ENCODE peak calls at places on chromosomes 12 and 14, in four cellular contexts. Q is fibroblast of lung, D is IMR-90, K is psoas muscle. V is an unnamed sample.

GRCh38 chr14:34266344-34266743 is 195.7 kb downstream of the SPTSSA start:
- DNase-seq in Q (no peak), D (no peak), K (no peak), V (no peak)

GRCh38 chr12:52231305-52232232 is 1.5 kb upstream of the KRT7 start:
- DNase-seq in Q (no peak), D (no peak), K (no peak), V (no peak)

GRCh38 chr12:76738824-76739579 is 24.9 kb upstream of the ZDHHC17 start:
- DNase-seq in Q (no peak), D (no peak), K (no peak), V (no peak)

GRCh38 chr12:52172956-52173355 is 18.9 kb downstream of the KRT80 start:
- DNase-seq in Q (no peak), D (no peak), K (no peak), V (no peak)

GRCh38 chr12:15209782-15210181 is 11.4 kb downstream of the RERG start:
- DNase-seq in Q (peak), D (peak), K (no peak), V (no peak)

GRCh38 chr14:94174622-94175402 is 690 bp downstream of the PPP4R4 start:
- DNase-seq in Q (no peak), D (no peak), K (peak), V (no peak)

GRCh38 chr14:81516941-81517797 is 16.5 kb downstream of the SEL1L start:
- DNase-seq in Q (peak), D (peak), K (no peak), V (no peak)

GRCh38 chr12:68368332-68368731 is 36.2 kb upstream of the MDM1 start:
- DNase-seq in Q (no peak), D (no peak), K (no peak), V (peak)

GRCh38 chr12:76080017-76080728 is 4.3 kb downstream of the NAP1L1 start:
- DNase-seq in Q (peak), D (peak), K (no peak), V (no peak)

GRCh38 chr14:94586635-94587034 is 5.4 kb downstream of the SERPINA5 start:
- DNase-seq in Q (no peak), D (no peak), K (no peak), V (no peak)

GRCh38 chr12:21451529-21451928 is 14.1 kb downstream of the PYROXD1 start:
- DNase-seq in Q (peak), D (peak), K (no peak), V (no peak)

GRCh38 chr12:87679262-87679661 is 349.9 kb downstream of the C12orf50 start:
- DNase-seq in Q (no peak), D (peak), K (no peak), V (no peak)

GRCh38 chr12:4228122-4228580 is 45.4 kb upstream of the CCND2 start:
- DNase-seq in Q (no peak), D (no peak), K (no peak), V (no peak)

GRCh38 chr14:23123419-23123818 is 4.4 kb upstream of the CEBPE start:
- DNase-seq in Q (no peak), D (no peak), K (peak), V (no peak)

GRCh38 chr14:34027130-34027989 is 76.5 kb upstream of the EGLN3 start:
- DNase-seq in Q (no peak), D (no peak), K (no peak), V (no peak)

GRCh38 chr12:57208116-57208945 is 8.3 kb upstream of the NXPH4 start:
- DNase-seq in Q (no peak), D (no peak), K (no peak), V (no peak)

GRCh38 chr12:93722757-93723567 is 45.8 kb downstream of the CRADD start:
- DNase-seq in Q (peak), D (no peak), K (no peak), V (no peak)

GRCh38 chr14:102939329-102939728 is 16.9 kb downstream of the AMN start:
- DNase-seq in Q (no peak), D (no peak), K (no peak), V (no peak)

GRCh38 chr14:91269076-91269991 is 24.8 kb upstream of the GPR68 start:
- DNase-seq in Q (no peak), D (no peak), K (no peak), V (no peak)

GRCh38 chr12:1833596-1834028 is 13.2 kb downstream of the LRTM2 start:
- DNase-seq in Q (no peak), D (no peak), K (no peak), V (no peak)

GRCh38 chr12:114676142-114676741 is 7.7 kb downstream of the TBX3 start:
- DNase-seq in Q (no peak), D (no peak), K (no peak), V (no peak)

GRCh38 chr12:21695896-21696295 is 38.3 kb upstream of the LDHB start:
- DNase-seq in Q (no peak), D (no peak), K (no peak), V (no peak)

GRCh38 chr14:29741909-29742401 is 185.7 kb downstream of the PRKD1 start:
- DNase-seq in Q (peak), D (peak), K (no peak), V (no peak)

GRCh38 chr12:54370218-54370730 is 6.0 kb upstream of the GPR84 start:
- DNase-seq in Q (peak), D (peak), K (peak), V (no peak)

GRCh38 chr12:133129368-133130037 is 571 bp downstream of the ZNF891 start:
- DNase-seq in Q (peak), D (peak), K (no peak), V (no peak)

GRCh38 chr12:112261559-112261958 is 120.7 kb downstream of the HECTD4 start:
- DNase-seq in Q (no peak), D (no peak), K (no peak), V (no peak)

GRCh38 chr12:112167728-112168525 is 42.6 kb downstream of the TRAFD1 start:
- DNase-seq in Q (no peak), D (no peak), K (no peak), V (no peak)

GRCh38 chr12:113296557-113297213 is 38.2 kb downstream of the SLC8B1 start:
- DNase-seq in Q (no peak), D (no peak), K (peak), V (no peak)

GRCh38 chr14:53542692-53543091 is 389.6 kb upstream of the DDHD1 start:
- DNase-seq in Q (peak), D (peak), K (no peak), V (no peak)

GRCh38 chr12:109461846-109462766 is 15.0 kb downstream of the KCTD10 start:
- DNase-seq in Q (peak), D (peak), K (peak), V (no peak)

GRCh38 chr12:43847427-43847826 is 11.5 kb downstream of the TMEM117 start:
- DNase-seq in Q (peak), D (peak), K (no peak), V (no peak)

GRCh38 chr14:104799657-104800599 is 973 bp upstream of the ZBTB42 start:
- DNase-seq in Q (peak), D (peak), K (peak), V (peak)

GRCh38 chr12:95118788-95119179 is 45.4 kb upstream of the NR2C1 start:
- DNase-seq in Q (peak), D (peak), K (no peak), V (no peak)

GRCh38 chr12:65699251-65699650 is 125.0 kb upstream of the HMGA2 start:
- DNase-seq in Q (peak), D (peak), K (no peak), V (no peak)

GRCh38 chr14:22556021-22556989 is 32.7 kb downstream of the DAD1 start:
- DNase-seq in Q (peak), D (peak), K (peak), V (no peak)

GRCh38 chr14:101412741-101413140 is 148.6 kb upstream of the DIO3 start:
- DNase-seq in Q (peak), D (no peak), K (no peak), V (no peak)

GRCh38 chr12:89016970-89017778 is 335.1 kb downstream of the DUSP6 start:
- DNase-seq in Q (peak), D (peak), K (peak), V (no peak)

GRCh38 chr12:26274441-26275312 is 79.3 kb downstream of the SSPN start:
- DNase-seq in Q (peak), D (peak), K (peak), V (no peak)

DNA sequence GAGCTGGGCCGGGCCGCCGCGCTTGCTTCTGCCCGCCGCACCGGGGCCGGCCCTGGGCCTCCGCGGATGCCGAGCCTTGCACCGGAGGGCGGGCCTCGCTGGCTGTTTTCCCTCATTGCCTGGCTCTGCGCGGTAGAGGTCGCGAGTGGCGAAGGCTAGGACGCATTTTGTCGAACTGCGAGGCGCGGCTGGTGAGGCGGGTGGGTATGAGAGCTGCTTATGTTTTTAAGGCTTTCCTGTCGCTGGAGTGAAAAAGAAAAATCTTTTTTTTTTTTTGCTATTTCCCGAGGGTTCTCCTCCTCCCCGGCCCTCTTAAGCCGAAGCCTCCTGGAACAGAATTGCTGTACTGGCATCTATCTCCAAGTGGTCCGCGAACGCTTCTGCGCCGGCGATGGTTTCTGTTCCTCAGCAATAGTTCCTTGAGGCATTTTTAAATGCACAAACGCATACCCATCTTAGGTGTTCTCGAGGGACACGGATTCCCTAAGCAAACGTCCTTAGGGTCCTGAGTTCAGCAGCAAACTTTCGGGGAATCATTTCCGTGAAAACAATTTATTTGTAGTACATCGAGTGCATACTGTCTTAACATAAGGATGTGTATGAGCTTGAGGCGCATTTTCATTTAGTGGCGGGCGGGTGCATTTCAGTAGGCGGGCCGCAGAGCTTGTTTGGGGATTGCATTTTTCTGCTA is 631 bp downstream of the RESF1 start:
- DNase-seq in Q (peak), D (peak), K (peak), V (no peak)
- TF ChIP-seq CTCF in Q (peak), D (peak), K (no peak), V (peak)

GRCh38 chr12:105083551-105084105 is 630 bp downstream of the ALDH1L2 start:
- DNase-seq in Q (peak), D (peak), K (peak), V (no peak)
- TF ChIP-seq CTCF in Q (no peak), D (peak), K (no peak), V (no peak)

DNA sequence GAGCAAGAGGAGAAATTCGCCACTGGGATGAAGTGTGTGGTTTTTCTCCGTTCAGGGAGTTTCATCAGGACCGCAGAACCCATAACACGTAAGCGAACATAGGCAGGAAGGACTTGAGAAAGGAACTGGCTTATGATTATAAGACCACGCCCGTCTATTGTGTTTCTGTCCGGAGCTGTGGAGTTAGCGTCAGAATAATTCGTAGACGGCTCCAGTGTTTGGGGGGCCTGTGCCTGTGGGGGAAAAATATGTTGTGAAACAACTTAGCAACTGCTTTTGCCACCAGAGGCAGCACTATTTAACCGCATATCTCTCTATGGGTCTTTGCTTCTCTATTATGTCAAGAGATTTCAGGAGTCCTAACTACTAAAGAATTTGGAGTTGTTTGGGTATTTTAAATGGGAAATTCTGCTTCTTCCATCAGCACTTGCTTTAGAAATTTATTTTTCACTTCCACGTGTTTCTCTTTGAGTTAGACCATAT is 506 bp upstream of the CLEC14A start:
- DNase-seq in Q (no peak), D (peak), K (no peak), V (no peak)
- TF ChIP-seq CTCF in Q (peak), D (no peak), K (peak), V (no peak)

GRCh38 chr12:131912526-131913274 is 16.4 kb upstream of the PUS1 start:
- DNase-seq in Q (peak), D (peak), K (peak), V (no peak)
- TF ChIP-seq CTCF in Q (no peak), D (no peak), K (no peak), V (no peak)

DNA sequence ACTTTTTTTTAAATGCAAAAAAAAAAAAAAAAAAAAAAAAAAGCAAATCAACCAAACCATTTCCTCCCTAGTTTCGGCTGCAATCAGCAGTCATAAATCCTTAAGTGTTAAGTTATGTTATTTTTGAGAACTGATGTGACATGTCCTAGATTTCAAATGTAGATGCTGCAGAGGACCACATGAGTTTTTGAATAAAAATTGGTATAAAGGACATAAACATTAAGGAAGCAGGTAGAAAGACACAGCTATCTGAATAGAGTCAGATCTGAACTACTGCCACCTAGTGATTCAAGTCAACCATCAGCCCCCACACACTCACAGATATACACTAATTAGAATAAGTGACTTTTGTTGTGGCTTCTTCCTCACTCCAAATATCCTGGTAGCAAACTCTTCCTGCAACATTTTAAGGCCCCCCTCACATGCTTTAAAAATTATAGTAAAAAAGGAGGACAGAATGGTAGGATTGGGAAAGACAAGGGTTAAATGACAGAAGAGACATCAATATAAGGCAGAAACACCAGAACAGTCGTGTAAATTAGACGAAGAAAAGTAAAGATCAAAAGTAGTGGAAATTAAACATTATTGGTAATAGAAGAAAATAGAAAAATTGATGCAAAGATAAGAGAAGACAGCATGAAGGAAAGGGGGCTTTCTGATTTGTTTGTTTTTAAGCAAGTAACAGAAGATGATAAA is 394.5 kb upstream of the ATP2B1 start:
- DNase-seq in Q (peak), D (peak), K (no peak), V (no peak)
- TF ChIP-seq CTCF in Q (peak), D (peak), K (peak), V (peak)

GRCh38 chr14:75660238-75660629 is 442 bp downstream of the ERG28 start:
- DNase-seq in Q (no peak), D (no peak), K (no peak), V (no peak)

GRCh38 chr14:75658957-75659356 is 1.7 kb downstream of the ERG28 start:
- DNase-seq in Q (no peak), D (no peak), K (no peak), V (no peak)

GRCh38 chr14:75662966-75663365 is 1.9 kb downstream of the TTLL5 start:
- DNase-seq in Q (no peak), D (no peak), K (no peak), V (no peak)

GRCh38 chr14:75661499-75661814 is 411 bp downstream of the TTLL5 start:
- DNase-seq in Q (no peak), D (no peak), K (no peak), V (no peak)

DNA sequence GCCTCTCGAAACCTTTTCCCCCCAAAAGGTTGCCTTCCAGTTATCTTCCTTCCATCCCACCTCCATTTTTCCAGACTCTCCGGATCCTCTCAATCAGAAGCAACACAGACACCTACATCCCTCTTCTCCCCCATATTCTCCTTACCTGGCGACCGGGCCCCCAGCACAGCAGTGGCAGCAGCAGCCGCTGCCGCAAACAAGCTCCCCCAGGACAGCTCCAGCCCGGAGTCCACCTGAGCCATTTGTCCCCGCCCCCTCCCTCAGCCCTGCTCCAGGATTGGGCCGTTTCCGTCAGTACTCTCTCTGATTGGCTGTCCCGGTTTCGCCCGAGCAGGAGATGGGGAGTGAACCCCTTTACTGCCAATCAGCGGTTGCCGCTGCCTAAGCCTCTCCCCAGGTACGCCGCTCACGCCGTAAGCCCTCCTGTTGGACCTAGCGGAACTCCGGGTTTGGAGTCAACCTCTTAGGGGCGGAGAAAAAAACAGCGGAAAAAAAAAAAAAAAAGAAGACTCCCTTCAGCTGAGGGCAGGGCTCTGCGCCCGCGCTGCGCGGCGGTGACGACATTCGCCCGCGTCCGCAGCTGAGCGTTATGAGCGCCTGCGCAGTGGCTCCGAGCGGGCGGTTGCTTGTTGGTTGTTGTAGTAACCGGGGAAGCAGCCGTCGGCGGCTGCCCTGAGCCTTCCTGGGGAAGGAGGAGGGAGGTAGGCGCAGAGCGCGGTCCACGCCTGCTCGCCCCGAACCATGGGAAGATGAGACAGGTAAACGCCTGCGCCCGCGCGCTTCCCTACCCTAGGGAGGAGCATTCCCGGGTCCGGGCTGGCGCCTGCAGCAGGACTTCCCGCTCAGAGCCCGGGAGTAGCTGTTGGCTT is at the start of the genes ERG28 and TTLL5:
- DNase-seq in Q (peak), D (peak), K (peak), V (peak)
- TF ChIP-seq CTCF in Q (no peak), D (no peak), K (no peak), V (no peak)

GRCh38 chr12:12399161-12399560 is 42.3 kb downstream of the BORCS5 start:
- DNase-seq in Q (no peak), D (no peak), K (no peak), V (no peak)

GRCh38 chr12:12396727-12397126 is 39.8 kb downstream of the BORCS5 start:
- DNase-seq in Q (no peak), D (no peak), K (no peak), V (no peak)

GRCh38 chr12:12397184-12397583 is 40.3 kb downstream of the BORCS5 start:
- DNase-seq in Q (no peak), D (no peak), K (no peak), V (no peak)

GRCh38 chr12:12399906-12400305 is 43.0 kb downstream of the BORCS5 start:
- DNase-seq in Q (no peak), D (no peak), K (no peak), V (no peak)

DNA sequence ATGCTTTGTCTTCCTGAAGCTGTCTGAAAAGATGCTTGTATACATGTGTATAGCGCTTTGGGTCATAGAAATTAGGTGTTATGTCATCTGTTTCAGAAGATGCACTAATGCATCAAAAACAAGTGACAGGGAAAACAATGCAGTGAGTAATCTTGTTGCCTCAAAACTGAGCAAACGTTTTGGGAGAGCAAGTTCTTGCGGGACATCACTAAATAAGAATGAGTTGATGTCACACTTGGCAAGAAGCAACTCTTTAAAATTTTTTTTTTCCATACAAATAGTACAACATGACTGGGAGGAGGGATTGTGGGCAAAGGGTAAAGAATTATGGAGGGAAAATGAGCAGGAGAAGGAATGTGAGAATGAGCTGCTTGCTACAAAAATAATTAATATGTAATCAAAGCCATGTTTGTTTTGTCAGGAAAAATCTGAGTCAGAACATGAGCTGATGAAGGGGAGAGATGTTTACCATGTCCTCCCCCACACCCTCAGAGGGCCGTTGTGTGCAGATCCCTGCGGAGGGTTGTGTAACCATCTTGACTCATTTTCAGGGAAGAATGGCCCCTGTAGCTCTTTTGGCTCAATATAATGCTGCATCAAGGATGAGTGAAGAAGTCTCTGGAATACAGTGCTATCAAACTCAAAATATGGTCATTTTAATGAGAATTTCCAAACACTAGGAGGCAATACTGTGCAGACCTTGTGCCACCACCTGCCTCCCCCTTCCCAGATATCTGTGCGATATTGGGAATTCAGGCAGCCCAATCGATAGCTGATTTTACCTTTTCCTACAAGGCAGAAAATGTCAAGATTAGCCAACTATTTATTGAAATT is 41.4 kb downstream of the BORCS5 start:
- DNase-seq in Q (peak), D (peak), K (peak), V (no peak)
- TF ChIP-seq CTCF in Q (no peak), D (peak), K (no peak), V (no peak)

V was measured in D721Med.